ENCODE peak calls at places on chromosomes 3 and 15, in four cellular contexts. A is IMR-90, P is fibroblast of mammary gland, V is mammary epithelial cell. E is an unnamed sample.

GRCh38 chr3:42013652-42014442 is 51.9 kb upstream of the ULK4 start:
- DNase-seq in A (no peak), P (no peak), V (no peak), E (peak)

GRCh38 chr3:181839915-181840295 is 128.2 kb downstream of the SOX2 start:
- DNase-seq in A (no peak), P (no peak), V (no peak), E (no peak)

GRCh38 chr3:150373234-150373633 is 34.9 kb upstream of the TSC22D2 start:
- DNase-seq in A (no peak), P (no peak), V (no peak), E (no peak)

GRCh38 chr15:100809151-100809550 is 70.5 kb upstream of the ALDH1A3 start:
- DNase-seq in A (no peak), P (peak), V (peak), E (no peak)

GRCh38 chr15:98650871-98651481 is 2.6 kb downstream of the IGF1R start:
- DNase-seq in A (peak), P (peak), V (peak), E (peak)

GRCh38 chr3:136250862-136251460 is 821 bp downstream of the PCCB start:
- DNase-seq in A (peak), P (peak), V (peak), E (peak)

GRCh38 chr3:46649436-46649835 is 37.1 kb downstream of the FAM240A start:
- DNase-seq in A (no peak), P (peak), V (no peak), E (no peak)

GRCh38 chr15:79970921-79971434 is at the start of gene BCL2A1:
- DNase-seq in A (peak), P (peak), V (peak), E (peak)

GRCh38 chr3:192444096-192444790 is 283.1 kb downstream of the FGF12 start:
- DNase-seq in A (peak), P (peak), V (peak), E (peak)

GRCh38 chr3:23052230-23053019 is 150.7 kb upstream of the UBE2E2 start:
- DNase-seq in A (no peak), P (peak), V (no peak), E (no peak)

GRCh38 chr3:147393261-147393964 is 12.9 kb downstream of the ZIC4 start:
- DNase-seq in A (no peak), P (no peak), V (no peak), E (no peak)

GRCh38 chr3:147395975-147396708 is 10.2 kb downstream of the ZIC4 start:
- DNase-seq in A (no peak), P (no peak), V (no peak), E (no peak)

GRCh38 chr3:147396709-147397046 is 9.7 kb downstream of the ZIC4 start:
- DNase-seq in A (no peak), P (no peak), V (no peak), E (no peak)

GRCh38 chr3:147392083-147392916 is 14.0 kb downstream of the ZIC4 start:
- DNase-seq in A (no peak), P (peak), V (no peak), E (no peak)

DNA sequence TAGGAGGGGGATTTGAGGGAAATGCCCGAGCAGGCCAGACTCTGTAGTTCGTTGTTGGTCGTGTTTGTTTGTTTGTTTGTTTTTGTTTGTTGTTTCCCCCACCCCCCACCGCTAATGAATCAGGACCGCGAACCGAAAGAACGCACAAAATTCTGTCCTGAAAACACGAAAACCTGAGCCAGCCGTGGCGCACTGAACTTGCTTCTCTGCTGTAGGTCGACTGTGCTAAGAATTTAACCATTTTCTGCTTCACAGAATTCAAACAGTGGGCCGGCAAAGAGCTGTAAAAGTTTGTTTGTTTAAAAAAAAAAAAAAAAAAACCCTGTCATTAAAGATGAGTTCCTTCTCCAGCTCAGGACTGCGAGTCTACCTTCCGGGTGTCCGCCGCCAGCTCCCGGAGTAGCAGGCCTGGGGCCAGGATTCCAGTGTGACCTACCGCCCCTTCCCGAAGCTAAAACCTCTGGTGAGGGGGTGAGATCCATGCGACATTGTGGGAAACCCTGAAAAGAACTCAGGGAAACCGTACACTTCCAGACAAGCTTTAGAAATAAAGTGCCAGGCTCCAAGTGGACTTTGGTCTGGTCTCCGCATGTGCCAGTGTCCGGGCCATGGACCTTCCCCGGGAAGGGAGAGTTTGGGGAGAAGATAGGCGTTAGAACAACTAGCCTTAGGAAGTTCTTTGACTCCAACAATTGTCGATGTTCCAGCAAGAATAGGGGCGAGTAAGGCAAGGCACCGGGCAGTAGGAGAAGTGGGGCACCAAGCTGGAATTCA is 12.0 kb downstream of the ZIC4 start:
- DNase-seq in A (no peak), P (no peak), V (no peak), E (no peak)
- H3K4me3 ChIP-seq in A (no peak), P (no peak), V (no peak), E (no peak)

GRCh38 chr3:3296858-3297430 is 117.5 kb upstream of the CRBN start:
- DNase-seq in A (no peak), P (no peak), V (no peak), E (no peak)
- H3K4me3 ChIP-seq in A (no peak), P (no peak), V (no peak), E (no peak)

GRCh38 chr3:28292622-28293021 is 51.2 kb downstream of the CMC1 start:
- DNase-seq in A (no peak), P (no peak), V (no peak), E (no peak)

GRCh38 chr3:28299705-28300104 is 48.8 kb upstream of the ZCWPW2 start:
- DNase-seq in A (no peak), P (no peak), V (no peak), E (no peak)

GRCh38 chr3:28294667-28295413 is 53.4 kb downstream of the CMC1 start:
- DNase-seq in A (no peak), P (no peak), V (no peak), E (no peak)

GRCh38 chr3:28291577-28291976 is 50.2 kb downstream of the CMC1 start:
- DNase-seq in A (no peak), P (no peak), V (no peak), E (no peak)

DNA sequence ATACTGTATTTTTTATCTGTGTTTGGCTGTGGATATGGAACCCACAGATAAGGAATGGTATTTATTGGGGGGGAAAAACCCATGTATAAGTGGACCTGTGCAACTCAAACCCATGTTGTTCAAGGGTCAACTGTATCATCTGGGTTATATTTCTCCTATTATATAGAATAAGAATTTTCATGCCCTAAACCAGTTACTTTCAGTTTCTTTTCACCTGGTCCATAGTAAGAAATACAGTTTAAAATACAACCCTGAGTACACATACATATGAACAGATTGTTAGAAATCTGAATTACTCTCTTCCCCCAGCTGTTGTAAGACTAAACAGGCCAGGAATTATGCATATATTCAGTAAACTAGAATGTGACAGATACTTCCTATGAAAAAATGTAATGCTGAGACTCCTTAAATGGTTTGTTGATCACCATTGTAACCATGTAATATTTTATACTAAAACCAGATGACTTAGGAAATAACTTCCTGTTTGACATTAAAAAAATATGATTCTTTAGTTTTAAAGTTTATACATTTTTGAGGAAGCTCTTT is 52.6 kb upstream of the ZCWPW2 start:
- DNase-seq in A (peak), P (no peak), V (no peak), E (no peak)
- H3K4me3 ChIP-seq in A (peak), P (no peak), V (no peak), E (no peak)

DNA sequence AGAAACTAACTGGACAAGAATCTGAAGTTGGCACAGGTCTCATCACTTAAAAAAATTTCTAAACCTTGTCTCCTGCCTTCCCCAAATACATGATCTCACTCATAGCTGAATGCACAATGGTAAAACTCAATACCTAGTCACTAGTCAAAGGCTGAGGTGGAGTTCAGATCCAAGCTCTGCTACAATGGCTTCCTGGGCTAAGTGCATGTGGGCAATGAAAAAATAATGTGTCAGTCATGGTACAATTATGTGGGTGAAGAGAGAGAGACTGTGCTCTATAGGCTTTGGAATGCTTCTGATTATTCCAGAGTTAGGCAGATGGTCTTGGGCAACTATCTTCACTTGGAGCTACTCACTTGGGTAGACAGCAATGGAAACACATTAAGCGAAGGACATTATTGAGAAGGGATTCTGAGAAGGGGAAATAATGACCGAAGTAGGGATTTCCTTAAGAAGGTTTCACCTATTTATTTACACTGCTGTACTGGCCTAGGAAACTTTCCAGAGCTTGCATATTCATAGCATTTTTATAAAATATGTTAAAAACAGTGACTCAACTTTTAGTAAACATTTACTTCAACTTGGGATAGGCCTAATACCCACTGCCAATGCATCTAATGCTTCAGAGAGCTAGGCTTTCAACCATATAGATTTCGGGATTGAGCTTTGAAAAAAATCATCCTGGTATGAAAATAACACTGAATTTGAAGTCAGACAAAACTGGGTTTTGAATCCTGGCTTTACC is 58.7 kb upstream of the PLXND1 start:
- DNase-seq in A (peak), P (peak), V (peak), E (no peak)
- H3K4me3 ChIP-seq in A (no peak), P (no peak), V (no peak), E (no peak)

DNA sequence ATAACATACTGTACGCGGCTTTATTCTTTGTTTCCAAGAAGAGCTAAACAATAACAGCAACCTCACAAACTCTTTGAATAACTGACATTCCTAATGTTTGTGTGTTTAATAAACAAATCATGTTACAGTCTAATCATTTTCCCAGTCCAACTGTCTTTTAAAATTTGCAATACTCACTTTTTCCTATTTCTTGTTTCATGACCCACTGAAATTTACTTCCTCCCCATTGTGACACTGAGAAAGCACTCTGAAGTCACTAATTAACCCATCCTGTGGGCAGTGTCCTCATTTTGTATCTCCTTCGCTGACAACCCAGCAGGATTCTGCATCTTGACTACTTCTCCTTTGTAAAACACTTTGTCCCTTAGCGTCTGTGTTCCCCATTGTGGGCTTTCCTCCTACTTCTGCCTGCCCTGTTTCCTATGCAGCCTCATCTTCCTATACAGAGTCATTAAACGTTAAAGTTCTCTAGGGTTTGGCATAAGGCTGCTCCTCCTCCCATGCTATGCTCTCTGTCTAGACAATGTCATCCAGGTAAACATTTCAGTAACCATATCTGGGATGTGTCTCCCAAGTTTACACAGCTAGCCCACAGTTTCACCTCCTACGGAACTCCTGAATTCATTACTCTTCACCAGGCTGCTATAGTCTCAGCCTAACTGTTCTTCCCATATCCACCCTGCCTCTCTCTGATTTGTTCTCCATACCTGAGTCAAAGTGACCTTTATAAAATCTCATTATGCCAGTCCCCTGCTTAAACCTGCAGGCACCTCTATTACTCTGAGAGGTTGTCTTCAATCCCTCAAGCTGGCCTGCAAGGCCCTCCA is 148.9 kb downstream of the GREM1 start:
- DNase-seq in A (peak), P (no peak), V (no peak), E (no peak)
- H3K4me3 ChIP-seq in A (no peak), P (no peak), V (no peak), E (no peak)

DNA sequence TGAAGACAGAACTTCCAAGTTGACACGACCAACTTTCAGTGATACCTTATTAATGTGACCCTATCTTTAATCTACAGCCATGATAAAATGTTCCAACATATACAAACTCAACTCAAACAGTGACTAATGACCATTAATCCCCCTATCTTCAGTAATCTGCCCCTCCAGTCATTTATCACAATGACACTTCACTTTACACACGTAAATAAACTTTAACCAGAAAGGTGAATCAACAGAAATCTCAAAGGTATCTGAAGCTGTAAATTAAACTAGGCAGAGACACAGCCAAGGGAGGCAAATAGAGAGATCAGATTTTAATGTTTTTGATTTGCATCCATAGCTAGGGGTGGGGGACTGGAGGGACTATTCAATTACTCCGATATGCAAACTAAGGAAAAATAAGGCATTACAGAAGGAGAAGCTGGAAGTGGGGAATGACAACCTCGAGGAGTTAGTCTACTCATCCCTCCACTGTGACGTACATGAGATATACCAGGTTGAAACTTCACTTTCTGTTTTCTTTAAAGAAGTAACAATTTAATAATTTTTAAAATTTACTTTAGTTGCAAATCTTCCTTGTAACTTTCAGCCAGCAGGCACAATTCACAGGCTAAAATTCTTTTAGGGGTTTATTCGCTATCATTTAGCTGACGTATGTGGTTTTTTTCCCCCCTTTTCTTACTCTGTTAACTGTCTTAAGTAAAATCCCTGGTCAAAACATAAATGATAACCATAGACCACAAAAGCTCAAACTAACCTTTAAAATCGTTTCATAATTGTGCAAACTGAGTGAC is 751.0 kb downstream of the ROBO1 start:
- DNase-seq in A (peak), P (peak), V (peak), E (no peak)
- H3K4me3 ChIP-seq in A (peak), P (peak), V (peak), E (peak)

DNA sequence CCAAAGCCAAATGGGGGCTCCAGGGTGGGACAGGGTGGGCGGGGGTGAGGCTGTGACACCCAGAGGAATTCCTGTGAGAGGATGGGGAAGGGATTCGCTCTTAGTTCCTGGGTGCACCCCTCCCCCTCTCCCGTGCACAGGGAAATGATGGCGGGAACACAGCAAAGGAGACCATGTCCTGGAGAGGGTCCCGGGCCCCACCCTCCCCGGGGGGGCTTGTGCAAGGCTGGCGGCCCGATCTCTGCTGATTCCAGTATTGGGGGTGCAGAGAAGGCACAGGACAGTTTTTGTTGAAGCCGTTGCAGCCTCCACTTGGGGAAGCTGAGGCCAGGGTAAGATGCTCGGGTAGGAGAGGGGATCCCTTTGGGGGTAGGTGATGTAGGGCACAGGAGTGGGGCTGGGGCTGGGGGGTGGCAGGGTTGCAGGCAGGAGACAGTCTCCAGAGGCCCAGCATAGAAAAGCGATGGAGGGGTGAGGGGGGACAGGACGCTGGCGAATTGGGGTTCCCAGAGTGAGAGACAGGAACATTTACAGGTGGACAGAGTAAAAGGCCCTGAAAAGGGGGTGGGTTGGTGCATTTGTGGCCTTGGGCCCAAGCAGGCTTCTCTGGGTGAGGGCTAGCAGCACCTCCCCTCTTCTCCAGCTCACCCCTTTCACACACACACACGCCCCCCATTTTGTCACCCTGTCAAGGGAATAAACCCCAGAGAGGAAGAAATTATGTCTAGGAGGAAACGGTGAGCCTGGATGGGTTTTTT is 38.5 kb downstream of the HMCES start:
- DNase-seq in A (no peak), P (no peak), V (no peak), E (no peak)
- H3K4me3 ChIP-seq in A (peak), P (peak), V (peak), E (peak)

DNA sequence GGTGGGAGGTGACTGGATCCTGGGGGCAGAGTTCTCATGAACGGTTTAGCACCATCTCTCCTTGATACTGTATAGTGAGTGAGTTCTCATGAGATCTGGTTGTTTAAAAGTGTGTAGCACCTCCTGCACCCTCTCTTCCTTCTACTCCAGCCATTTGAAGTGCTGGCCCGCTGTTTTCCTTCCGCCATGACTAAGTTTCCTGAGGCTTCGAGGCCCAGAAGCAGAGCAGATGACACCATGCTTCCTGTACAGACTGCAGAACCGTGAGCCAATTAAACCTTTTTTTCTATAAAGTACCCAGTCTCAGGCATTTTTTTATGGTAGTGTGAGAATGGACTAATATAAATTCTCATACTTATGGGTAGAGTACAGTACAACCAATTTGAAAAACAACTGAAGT is 123.6 kb upstream of the BHLHE40 start:
- DNase-seq in A (no peak), P (no peak), V (no peak), E (no peak)
- H3K4me3 ChIP-seq in A (no peak), P (no peak), V (no peak), E (no peak)

E was measured in transverse colon.